ENCODE peak calls at places on chromosomes 11 and 22, in eight cellular contexts. One of them, this sample, is unnamed.

GRCh38 chr11:95925011-95925410 is 1.1 kb upstream of the MTMR2 start:
- DNase-seq in T-helper 1 cell: no peak
- DNase-seq in NCI-H1105: no peak
- DNase-seq in globus pallidus: no peak
- DNase-seq in iPS DF 19.7: no peak
- DNase-seq in lung microvascular endothelial cell: peak; percentile 27
- DNase-seq in ACHN: peak; percentile 39
- DNase-seq in CD8-positive, alpha-beta memory T cell: no peak
- DNase-seq in this sample: no peak

GRCh38 chr22:40491990-40492631 is 121.7 kb downstream of the SGSM3 start:
- DNase-seq in T-helper 1 cell: no peak
- DNase-seq in NCI-H1105: no peak
- DNase-seq in globus pallidus: peak; percentile 80
- DNase-seq in iPS DF 19.7: no peak
- DNase-seq in lung microvascular endothelial cell: peak; percentile 38
- DNase-seq in ACHN: no peak
- DNase-seq in CD8-positive, alpha-beta memory T cell: no peak
- DNase-seq in this sample: peak; percentile 43

GRCh38 chr11:100674212-100674611 is 12.9 kb upstream of the ARHGAP42 start:
- DNase-seq in T-helper 1 cell: no peak
- DNase-seq in NCI-H1105: no peak
- DNase-seq in globus pallidus: no peak
- DNase-seq in iPS DF 19.7: no peak
- DNase-seq in lung microvascular endothelial cell: no peak
- DNase-seq in ACHN: no peak
- DNase-seq in CD8-positive, alpha-beta memory T cell: no peak
- DNase-seq in this sample: no peak

GRCh38 chr22:44335903-44336803 is 23.4 kb upstream of the SHISAL1 start:
- DNase-seq in T-helper 1 cell: no peak
- DNase-seq in NCI-H1105: no peak
- DNase-seq in globus pallidus: no peak
- DNase-seq in iPS DF 19.7: no peak
- DNase-seq in lung microvascular endothelial cell: no peak
- DNase-seq in ACHN: no peak
- DNase-seq in CD8-positive, alpha-beta memory T cell: no peak
- DNase-seq in this sample: no peak

GRCh38 chr11:35412285-35412684 is 7.1 kb downstream of the SLC1A2 start:
- DNase-seq in T-helper 1 cell: no peak
- DNase-seq in NCI-H1105: peak; percentile 5
- DNase-seq in globus pallidus: no peak
- DNase-seq in iPS DF 19.7: no peak
- DNase-seq in lung microvascular endothelial cell: peak; percentile 29
- DNase-seq in ACHN: peak; percentile 7
- DNase-seq in CD8-positive, alpha-beta memory T cell: no peak
- DNase-seq in this sample: no peak

GRCh38 chr11:65445101-65445603 is 22.6 kb downstream of the NEAT1 start:
- DNase-seq in T-helper 1 cell: no peak
- DNase-seq in NCI-H1105: no peak
- DNase-seq in globus pallidus: no peak
- DNase-seq in iPS DF 19.7: no peak
- DNase-seq in lung microvascular endothelial cell: peak; percentile 55
- DNase-seq in ACHN: peak; percentile 16
- DNase-seq in CD8-positive, alpha-beta memory T cell: no peak
- DNase-seq in this sample: no peak

GRCh38 chr22:22156716-22157499 is 87.7 kb upstream of the VPREB1 start:
- DNase-seq in T-helper 1 cell: peak; percentile 16
- DNase-seq in NCI-H1105: peak; percentile 45
- DNase-seq in globus pallidus: peak; percentile 29
- DNase-seq in iPS DF 19.7: no peak
- DNase-seq in lung microvascular endothelial cell: peak; percentile 72
- DNase-seq in ACHN: peak; percentile 81
- DNase-seq in CD8-positive, alpha-beta memory T cell: peak; percentile 22
- DNase-seq in this sample: peak; percentile 66

GRCh38 chr22:29478326-29479276 is 1.4 kb upstream of the NEFH start:
- DNase-seq in T-helper 1 cell: no peak
- DNase-seq in NCI-H1105: no peak
- DNase-seq in globus pallidus: no peak
- DNase-seq in iPS DF 19.7: no peak
- DNase-seq in lung microvascular endothelial cell: peak; percentile 21
- DNase-seq in ACHN: peak; percentile 12
- DNase-seq in CD8-positive, alpha-beta memory T cell: no peak
- DNase-seq in this sample: no peak

GRCh38 chr11:2531277-2531986 is 86.6 kb downstream of the KCNQ1 start:
- DNase-seq in T-helper 1 cell: peak; percentile 27
- DNase-seq in NCI-H1105: peak; percentile 32
- DNase-seq in globus pallidus: peak; percentile 50
- DNase-seq in iPS DF 19.7: no peak
- DNase-seq in lung microvascular endothelial cell: peak; percentile 72
- DNase-seq in ACHN: peak; percentile 53
- DNase-seq in CD8-positive, alpha-beta memory T cell: peak; percentile 60
- DNase-seq in this sample: peak; percentile 58

GRCh38 chr22:33699176-33699575 is 221.1 kb downstream of the LARGE1 start:
- DNase-seq in T-helper 1 cell: no peak
- DNase-seq in NCI-H1105: no peak
- DNase-seq in globus pallidus: no peak
- DNase-seq in iPS DF 19.7: no peak
- DNase-seq in lung microvascular endothelial cell: no peak
- DNase-seq in ACHN: no peak
- DNase-seq in CD8-positive, alpha-beta memory T cell: no peak
- DNase-seq in this sample: no peak

GRCh38 chr11:93529707-93530467 is 13.3 kb downstream of the SMCO4 start:
- DNase-seq in T-helper 1 cell: no peak
- DNase-seq in NCI-H1105: no peak
- DNase-seq in globus pallidus: no peak
- DNase-seq in iPS DF 19.7: no peak
- DNase-seq in lung microvascular endothelial cell: no peak
- DNase-seq in ACHN: no peak
- DNase-seq in CD8-positive, alpha-beta memory T cell: no peak
- DNase-seq in this sample: no peak

GRCh38 chr11:112310867-112311266 is 50.2 kb upstream of the PLET1 start:
- DNase-seq in T-helper 1 cell: no peak
- DNase-seq in NCI-H1105: no peak
- DNase-seq in globus pallidus: no peak
- DNase-seq in iPS DF 19.7: no peak
- DNase-seq in lung microvascular endothelial cell: no peak
- DNase-seq in ACHN: no peak
- DNase-seq in CD8-positive, alpha-beta memory T cell: no peak
- DNase-seq in this sample: no peak

GRCh38 chr11:17846852-17847453 is 112.4 kb downstream of the KCNC1 start:
- DNase-seq in T-helper 1 cell: no peak
- DNase-seq in NCI-H1105: no peak
- DNase-seq in globus pallidus: no peak
- DNase-seq in iPS DF 19.7: no peak
- DNase-seq in lung microvascular endothelial cell: no peak
- DNase-seq in ACHN: peak; percentile 4
- DNase-seq in CD8-positive, alpha-beta memory T cell: no peak
- DNase-seq in this sample: no peak

GRCh38 chr22:17369553-17370035 is 334 bp downstream of the CECR2 start:
- DNase-seq in T-helper 1 cell: no peak
- DNase-seq in NCI-H1105: no peak
- DNase-seq in globus pallidus: no peak
- DNase-seq in iPS DF 19.7: no peak
- DNase-seq in lung microvascular endothelial cell: peak; percentile 33
- DNase-seq in ACHN: peak; percentile 10
- DNase-seq in CD8-positive, alpha-beta memory T cell: no peak
- DNase-seq in this sample: peak; percentile 44

GRCh38 chr11:42901084-42901483 is 410.7 kb upstream of the API5 start:
- DNase-seq in T-helper 1 cell: no peak
- DNase-seq in NCI-H1105: peak; percentile 37
- DNase-seq in globus pallidus: no peak
- DNase-seq in iPS DF 19.7: no peak
- DNase-seq in lung microvascular endothelial cell: no peak
- DNase-seq in ACHN: no peak
- DNase-seq in CD8-positive, alpha-beta memory T cell: no peak
- DNase-seq in this sample: no peak